ENCODE peak calls at places on chromosomes 13 and 19, in eight cellular contexts. One of them, this sample, is unnamed.
A peak's percentile ranks its signal among the peaks of the same experiment; 100 is the strongest.

GRCh38 chr13:81779896-81780295 is 1439.0 kb upstream of the SPRY2 start:
- DNase-seq in cerebellar nuclear complex: no peak
- DNase-seq in cardiac muscle cell: no peak
- DNase-seq in IMR-90: no peak
- DNase-seq in GM12878: no peak
- DNase-seq in esophagus muscularis mucosa: no peak
- DNase-seq in activated T-helper 1 cell treated with Interleukin-2 at 50 U/mL for 16 hours: no peak
- DNase-seq in mucosa of descending colon: no peak
- DNase-seq in this sample: no peak

GRCh38 chr13:110001622-110002275 is 215.4 kb upstream of the IRS2 start:
- DNase-seq in cardiac muscle cell: no peak
- DNase-seq in GM12878: no peak
- DNase-seq in activated T-helper 1 cell treated with Interleukin-2 at 50 U/mL for 16 hours: no peak
- DNase-seq in esophagus muscularis mucosa: no peak
- DNase-seq in mucosa of descending colon: no peak
- DNase-seq in cerebellar nuclear complex: no peak
- DNase-seq in IMR-90: peak; percentile 90
- DNase-seq in this sample: peak; percentile 92

GRCh38 chr13:32309812-32310706 is 5.1 kb downstream of the ZAR1L start:
- DNase-seq in GM12878: no peak
- DNase-seq in cerebellar nuclear complex: no peak
- DNase-seq in mucosa of descending colon: no peak
- DNase-seq in esophagus muscularis mucosa: no peak
- DNase-seq in IMR-90: peak; percentile 72
- DNase-seq in activated T-helper 1 cell treated with Interleukin-2 at 50 U/mL for 16 hours: no peak
- DNase-seq in cardiac muscle cell: peak; percentile 70
- DNase-seq in this sample: peak; percentile 70

GRCh38 chr19:38389101-38389925 is 816 bp downstream of the SPRED3 start:
- DNase-seq in cerebellar nuclear complex: no peak
- DNase-seq in activated T-helper 1 cell treated with Interleukin-2 at 50 U/mL for 16 hours: no peak
- DNase-seq in mucosa of descending colon: no peak
- DNase-seq in GM12878: no peak
- DNase-seq in esophagus muscularis mucosa: no peak
- DNase-seq in IMR-90: peak; percentile 82
- DNase-seq in cardiac muscle cell: peak; percentile 41
- DNase-seq in this sample: peak; percentile 88

GRCh38 chr13:96678801-96679200 is 315.5 kb downstream of the OXGR1 start:
- DNase-seq in GM12878: no peak
- DNase-seq in mucosa of descending colon: no peak
- DNase-seq in IMR-90: no peak
- DNase-seq in cardiac muscle cell: no peak
- DNase-seq in esophagus muscularis mucosa: no peak
- DNase-seq in cerebellar nuclear complex: no peak
- DNase-seq in activated T-helper 1 cell treated with Interleukin-2 at 50 U/mL for 16 hours: no peak
- DNase-seq in this sample: no peak

GRCh38 chr19:33819875-33820781 is 23.5 kb downstream of the KCTD15 start:
- DNase-seq in esophagus muscularis mucosa: no peak
- DNase-seq in cerebellar nuclear complex: no peak
- DNase-seq in cardiac muscle cell: peak; percentile 63
- DNase-seq in activated T-helper 1 cell treated with Interleukin-2 at 50 U/mL for 16 hours: peak; percentile 46
- DNase-seq in GM12878: no peak
- DNase-seq in mucosa of descending colon: peak; percentile 89
- DNase-seq in IMR-90: peak; percentile 12
- DNase-seq in this sample: peak; percentile 76

GRCh38 chr19:35247526-35248309 is 1.1 kb upstream of the LSR start:
- DNase-seq in mucosa of descending colon: peak; percentile 92
- DNase-seq in IMR-90: no peak
- DNase-seq in cerebellar nuclear complex: no peak
- DNase-seq in activated T-helper 1 cell treated with Interleukin-2 at 50 U/mL for 16 hours: peak; percentile 53
- DNase-seq in cardiac muscle cell: peak; percentile 96
- DNase-seq in GM12878: peak; percentile 46
- DNase-seq in esophagus muscularis mucosa: peak; percentile 80
- DNase-seq in this sample: peak; percentile 11

GRCh38 chr13:103883698-103884097 is 817.5 kb upstream of the SLC10A2 start:
- DNase-seq in cerebellar nuclear complex: no peak
- DNase-seq in esophagus muscularis mucosa: no peak
- DNase-seq in GM12878: no peak
- DNase-seq in IMR-90: peak; percentile 25
- DNase-seq in activated T-helper 1 cell treated with Interleukin-2 at 50 U/mL for 16 hours: no peak
- DNase-seq in mucosa of descending colon: no peak
- DNase-seq in cardiac muscle cell: peak; percentile 2
- DNase-seq in this sample: no peak

GRCh38 chr13:37701972-37702371 is 103.4 kb upstream of the POSTN start:
- DNase-seq in GM12878: no peak
- DNase-seq in activated T-helper 1 cell treated with Interleukin-2 at 50 U/mL for 16 hours: no peak
- DNase-seq in esophagus muscularis mucosa: no peak
- DNase-seq in cerebellar nuclear complex: no peak
- DNase-seq in cardiac muscle cell: no peak
- DNase-seq in IMR-90: peak; percentile 99
- DNase-seq in mucosa of descending colon: no peak
- DNase-seq in this sample: peak; percentile 96

GRCh38 chr19:4238831-4239230 is 8.0 kb upstream of the YJU2 start:
- DNase-seq in mucosa of descending colon: no peak
- DNase-seq in GM12878: no peak
- DNase-seq in cerebellar nuclear complex: no peak
- DNase-seq in cardiac muscle cell: no peak
- DNase-seq in esophagus muscularis mucosa: no peak
- DNase-seq in IMR-90: no peak
- DNase-seq in activated T-helper 1 cell treated with Interleukin-2 at 50 U/mL for 16 hours: no peak
- DNase-seq in this sample: no peak

GRCh38 chr13:33229446-33230177 is 55.9 kb downstream of the STARD13 start:
- DNase-seq in esophagus muscularis mucosa: no peak
- DNase-seq in cardiac muscle cell: no peak
- DNase-seq in GM12878: no peak
- DNase-seq in IMR-90: no peak
- DNase-seq in mucosa of descending colon: no peak
- DNase-seq in cerebellar nuclear complex: no peak
- DNase-seq in activated T-helper 1 cell treated with Interleukin-2 at 50 U/mL for 16 hours: no peak
- DNase-seq in this sample: peak; percentile 17

GRCh38 chr13:73832203-73832602 is 302.0 kb downstream of the KLF12 start:
- DNase-seq in GM12878: no peak
- DNase-seq in cardiac muscle cell: no peak
- DNase-seq in cerebellar nuclear complex: no peak
- DNase-seq in mucosa of descending colon: no peak
- DNase-seq in activated T-helper 1 cell treated with Interleukin-2 at 50 U/mL for 16 hours: no peak
- DNase-seq in esophagus muscularis mucosa: no peak
- DNase-seq in IMR-90: no peak
- DNase-seq in this sample: no peak

GRCh38 chr19:38245826-38246498 is 10.2 kb downstream of the PPP1R14A start:
- DNase-seq in IMR-90: peak; percentile 27
- DNase-seq in cardiac muscle cell: no peak
- DNase-seq in GM12878: no peak
- DNase-seq in activated T-helper 1 cell treated with Interleukin-2 at 50 U/mL for 16 hours: no peak
- DNase-seq in esophagus muscularis mucosa: no peak
- DNase-seq in cerebellar nuclear complex: no peak
- DNase-seq in mucosa of descending colon: no peak
- DNase-seq in this sample: no peak

GRCh38 chr13:32136716-32137115 is 105.1 kb downstream of the FRY start:
- DNase-seq in esophagus muscularis mucosa: no peak
- DNase-seq in activated T-helper 1 cell treated with Interleukin-2 at 50 U/mL for 16 hours: no peak
- DNase-seq in GM12878: no peak
- DNase-seq in cerebellar nuclear complex: no peak
- DNase-seq in cardiac muscle cell: no peak
- DNase-seq in mucosa of descending colon: no peak
- DNase-seq in IMR-90: no peak
- DNase-seq in this sample: no peak

GRCh38 chr13:48533986-48534600 is 1.2 kb upstream of the RCBTB2 start:
- DNase-seq in cerebellar nuclear complex: no peak
- DNase-seq in activated T-helper 1 cell treated with Interleukin-2 at 50 U/mL for 16 hours: no peak
- DNase-seq in IMR-90: no peak
- DNase-seq in mucosa of descending colon: no peak
- DNase-seq in cardiac muscle cell: no peak
- DNase-seq in GM12878: no peak
- DNase-seq in esophagus muscularis mucosa: no peak
- DNase-seq in this sample: no peak

GRCh38 chr13:47337781-47338507 is 441.1 kb upstream of the HTR2A start:
- DNase-seq in cerebellar nuclear complex: no peak
- DNase-seq in cardiac muscle cell: peak; percentile 1
- DNase-seq in esophagus muscularis mucosa: no peak
- DNase-seq in activated T-helper 1 cell treated with Interleukin-2 at 50 U/mL for 16 hours: no peak
- DNase-seq in IMR-90: peak; percentile 90
- DNase-seq in GM12878: no peak
- DNase-seq in mucosa of descending colon: no peak
- DNase-seq in this sample: peak; percentile 53

GRCh38 chr19:27974082-27974513 is 1238.9 kb downstream of the UQCRFS1 start:
- DNase-seq in GM12878: peak; percentile 25
- DNase-seq in cerebellar nuclear complex: no peak
- DNase-seq in mucosa of descending colon: no peak
- DNase-seq in IMR-90: no peak
- DNase-seq in cardiac muscle cell: peak; percentile 63
- DNase-seq in activated T-helper 1 cell treated with Interleukin-2 at 50 U/mL for 16 hours: no peak
- DNase-seq in esophagus muscularis mucosa: no peak
- DNase-seq in this sample: peak; percentile 7

GRCh38 chr19:46904114-46905060 is 43.6 kb downstream of the ARHGAP35 start:
- DNase-seq in IMR-90: peak; percentile 71
- DNase-seq in esophagus muscularis mucosa: no peak
- DNase-seq in mucosa of descending colon: no peak
- DNase-seq in GM12878: no peak
- DNase-seq in activated T-helper 1 cell treated with Interleukin-2 at 50 U/mL for 16 hours: no peak
- DNase-seq in cerebellar nuclear complex: no peak
- DNase-seq in cardiac muscle cell: no peak
- DNase-seq in this sample: peak; percentile 42

GRCh38 chr19:55454787-55455243 is 6.6 kb downstream of the ISOC2 start:
- DNase-seq in IMR-90: peak; percentile 22
- DNase-seq in cardiac muscle cell: peak; percentile 54
- DNase-seq in mucosa of descending colon: no peak
- DNase-seq in GM12878: no peak
- DNase-seq in esophagus muscularis mucosa: no peak
- DNase-seq in activated T-helper 1 cell treated with Interleukin-2 at 50 U/mL for 16 hours: no peak
- DNase-seq in cerebellar nuclear complex: no peak
- DNase-seq in this sample: peak; percentile 66

GRCh38 chr13:40589285-40590109 is 76.9 kb downstream of the FOXO1 start:
- DNase-seq in activated T-helper 1 cell treated with Interleukin-2 at 50 U/mL for 16 hours: no peak
- DNase-seq in mucosa of descending colon: no peak
- DNase-seq in cardiac muscle cell: peak; percentile 20
- DNase-seq in IMR-90: no peak
- DNase-seq in esophagus muscularis mucosa: peak; percentile 75
- DNase-seq in GM12878: peak; percentile 88
- DNase-seq in cerebellar nuclear complex: no peak
- DNase-seq in this sample: peak; percentile 22

GRCh38 chr13:21013682-21014038 is 47.7 kb downstream of the LATS2 start:
- DNase-seq in mucosa of descending colon: no peak
- DNase-seq in cardiac muscle cell: no peak
- DNase-seq in IMR-90: no peak
- DNase-seq in activated T-helper 1 cell treated with Interleukin-2 at 50 U/mL for 16 hours: no peak
- DNase-seq in GM12878: no peak
- DNase-seq in esophagus muscularis mucosa: no peak
- DNase-seq in cerebellar nuclear complex: no peak
- DNase-seq in this sample: no peak

GRCh38 chr13:67231481-67231940 is 1.4 kb upstream of the PCDH9 start:
- DNase-seq in cerebellar nuclear complex: no peak
- DNase-seq in activated T-helper 1 cell treated with Interleukin-2 at 50 U/mL for 16 hours: no peak
- DNase-seq in cardiac muscle cell: peak; percentile 20
- DNase-seq in mucosa of descending colon: no peak
- DNase-seq in esophagus muscularis mucosa: no peak
- DNase-seq in IMR-90: no peak
- DNase-seq in GM12878: no peak
- DNase-seq in this sample: peak; percentile 15

GRCh38 chr13:107835339-107836018 is 379.9 kb downstream of the LIG4 start:
- DNase-seq in activated T-helper 1 cell treated with Interleukin-2 at 50 U/mL for 16 hours: no peak
- DNase-seq in IMR-90: peak; percentile 88
- DNase-seq in cerebellar nuclear complex: no peak
- DNase-seq in esophagus muscularis mucosa: no peak
- DNase-seq in cardiac muscle cell: no peak
- DNase-seq in mucosa of descending colon: no peak
- DNase-seq in GM12878: no peak
- DNase-seq in this sample: peak; percentile 47

GRCh38 chr19:13526552-13526951 is 20.3 kb upstream of the CACNA1A start:
- DNase-seq in IMR-90: peak; percentile 18
- DNase-seq in cerebellar nuclear complex: no peak
- DNase-seq in GM12878: no peak
- DNase-seq in esophagus muscularis mucosa: no peak
- DNase-seq in activated T-helper 1 cell treated with Interleukin-2 at 50 U/mL for 16 hours: no peak
- DNase-seq in mucosa of descending colon: no peak
- DNase-seq in cardiac muscle cell: peak; percentile 28
- DNase-seq in this sample: peak; percentile 45

GRCh38 chr13:100399455-100399854 is 189.1 kb downstream of the GGACT start:
- DNase-seq in cerebellar nuclear complex: no peak
- DNase-seq in cardiac muscle cell: no peak
- DNase-seq in GM12878: no peak
- DNase-seq in esophagus muscularis mucosa: no peak
- DNase-seq in activated T-helper 1 cell treated with Interleukin-2 at 50 U/mL for 16 hours: no peak
- DNase-seq in mucosa of descending colon: no peak
- DNase-seq in IMR-90: no peak
- DNase-seq in this sample: no peak

GRCh38 chr19:49570997-49571676 is 9.2 kb downstream of the NOSIP start:
- DNase-seq in cerebellar nuclear complex: no peak
- DNase-seq in GM12878: no peak
- DNase-seq in IMR-90: no peak
- DNase-seq in cardiac muscle cell: peak; percentile 57
- DNase-seq in activated T-helper 1 cell treated with Interleukin-2 at 50 U/mL for 16 hours: no peak
- DNase-seq in esophagus muscularis mucosa: no peak
- DNase-seq in mucosa of descending colon: no peak
- DNase-seq in this sample: no peak

GRCh38 chr19:19226663-19227062 is 14.9 kb downstream of the NCAN start:
- DNase-seq in activated T-helper 1 cell treated with Interleukin-2 at 50 U/mL for 16 hours: no peak
- DNase-seq in GM12878: no peak
- DNase-seq in esophagus muscularis mucosa: no peak
- DNase-seq in mucosa of descending colon: no peak
- DNase-seq in IMR-90: no peak
- DNase-seq in cardiac muscle cell: no peak
- DNase-seq in cerebellar nuclear complex: no peak
- DNase-seq in this sample: no peak

GRCh38 chr13:113916330-113916815 is 52.5 kb upstream of the GAS6 start:
- DNase-seq in cardiac muscle cell: no peak
- DNase-seq in IMR-90: peak; percentile 60
- DNase-seq in cerebellar nuclear complex: no peak
- DNase-seq in mucosa of descending colon: no peak
- DNase-seq in GM12878: no peak
- DNase-seq in esophagus muscularis mucosa: peak; percentile 70
- DNase-seq in activated T-helper 1 cell treated with Interleukin-2 at 50 U/mL for 16 hours: no peak
- DNase-seq in this sample: peak; percentile 41

GRCh38 chr13:100497394-100497793 is 91.2 kb downstream of the GGACT start:
- DNase-seq in GM12878: no peak
- DNase-seq in mucosa of descending colon: no peak
- DNase-seq in esophagus muscularis mucosa: no peak
- DNase-seq in cardiac muscle cell: no peak
- DNase-seq in cerebellar nuclear complex: no peak
- DNase-seq in IMR-90: peak; percentile 73
- DNase-seq in activated T-helper 1 cell treated with Interleukin-2 at 50 U/mL for 16 hours: no peak
- DNase-seq in this sample: peak; percentile 40

GRCh38 chr13:47549219-47549752 is 451.8 kb downstream of the SUCLA2 start:
- DNase-seq in IMR-90: no peak
- DNase-seq in cerebellar nuclear complex: no peak
- DNase-seq in activated T-helper 1 cell treated with Interleukin-2 at 50 U/mL for 16 hours: no peak
- DNase-seq in esophagus muscularis mucosa: no peak
- DNase-seq in mucosa of descending colon: no peak
- DNase-seq in GM12878: no peak
- DNase-seq in cardiac muscle cell: no peak
- DNase-seq in this sample: peak; percentile 7

GRCh38 chr13:42696191-42696590 is 85.2 kb upstream of the FAM216B start:
- DNase-seq in cerebellar nuclear complex: no peak
- DNase-seq in IMR-90: peak; percentile 80
- DNase-seq in esophagus muscularis mucosa: no peak
- DNase-seq in cardiac muscle cell: no peak
- DNase-seq in activated T-helper 1 cell treated with Interleukin-2 at 50 U/mL for 16 hours: no peak
- DNase-seq in GM12878: no peak
- DNase-seq in mucosa of descending colon: no peak
- DNase-seq in this sample: peak; percentile 84

GRCh38 chr19:342801-343421 is 1.7 kb downstream of the MIER2 start:
- DNase-seq in activated T-helper 1 cell treated with Interleukin-2 at 50 U/mL for 16 hours: no peak
- DNase-seq in esophagus muscularis mucosa: no peak
- DNase-seq in IMR-90: peak; percentile 93
- DNase-seq in GM12878: peak; percentile 15
- DNase-seq in cardiac muscle cell: no peak
- DNase-seq in mucosa of descending colon: no peak
- DNase-seq in cerebellar nuclear complex: no peak
- DNase-seq in this sample: peak; percentile 95

GRCh38 chr19:920051-920857 is 3.1 kb downstream of the KISS1R start:
- DNase-seq in esophagus muscularis mucosa: no peak
- DNase-seq in cerebellar nuclear complex: no peak
- DNase-seq in mucosa of descending colon: peak; percentile 78
- DNase-seq in GM12878: no peak
- DNase-seq in activated T-helper 1 cell treated with Interleukin-2 at 50 U/mL for 16 hours: peak; percentile 65
- DNase-seq in cardiac muscle cell: peak; percentile 45
- DNase-seq in IMR-90: no peak
- DNase-seq in this sample: no peak

GRCh38 chr19:50333737-50334617 is 4.8 kb upstream of the KCNC3 start:
- DNase-seq in mucosa of descending colon: peak; percentile 82
- DNase-seq in IMR-90: no peak
- DNase-seq in cardiac muscle cell: peak; percentile 86
- DNase-seq in GM12878: no peak
- DNase-seq in cerebellar nuclear complex: no peak
- DNase-seq in activated T-helper 1 cell treated with Interleukin-2 at 50 U/mL for 16 hours: peak; percentile 72
- DNase-seq in esophagus muscularis mucosa: no peak
- DNase-seq in this sample: peak; percentile 16

This sample was measured in ELR.